ENCODE peak calls at places on chromosomes 12 and 14, in seven cellular contexts. R, Y, V, Z, W, U and C are unnamed samples.

GRCh38 chr12:107519906-107520859 is 165.4 kb upstream of the PWP1 start:
- DNase-seq in R (no peak), Y (no peak), V (no peak), Z (no peak), W (no peak), U (no peak), C (no peak)

GRCh38 chr12:102659200-102659911 is 179.0 kb upstream of the IGF1 start:
- DNase-seq in R (no peak), Y (no peak), V (no peak), Z (no peak), W (no peak), U (no peak), C (no peak)

GRCh38 chr14:100305446-100306255 is 593 bp downstream of the SLC25A29 start:
- DNase-seq in R (peak; percentile 28), Y (no peak), V (no peak), Z (peak; percentile 69), W (no peak), U (peak; percentile 55), C (no peak)

GRCh38 chr12:3160081-3160480 is 82.9 kb downstream of the TSPAN9 start:
- DNase-seq in R (no peak), Y (no peak), V (no peak), Z (no peak), W (no peak), U (no peak), C (no peak)

GRCh38 chr14:54652188-54652889 is 85.4 kb downstream of the SAMD4A start:
- DNase-seq in R (no peak), Y (no peak), V (peak; percentile 93), Z (peak; percentile 65), W (no peak), U (peak; percentile 35), C (peak; percentile 85)

GRCh38 chr12:9378430-9378835 is 170.2 kb upstream of the PZP start:
- DNase-seq in R (no peak), Y (no peak), V (no peak), Z (peak; percentile 58), W (no peak), U (peak; percentile 32), C (no peak)

GRCh38 chr14:99387880-99388279 is 92.8 kb downstream of the SETD3 start:
- DNase-seq in R (no peak), Y (no peak), V (no peak), Z (no peak), W (no peak), U (no peak), C (no peak)

GRCh38 chr12:26273811-26274210 is 78.4 kb downstream of the SSPN start:
- DNase-seq in R (no peak), Y (no peak), V (no peak), Z (no peak), W (no peak), U (no peak), C (no peak)

GRCh38 chr14:79177106-79177505 is 1006.9 kb downstream of the NRXN3 start:
- DNase-seq in R (no peak), Y (no peak), V (no peak), Z (no peak), W (no peak), U (no peak), C (no peak)

GRCh38 chr12:52222692-52223091 is 10.4 kb upstream of the KRT7 start:
- DNase-seq in R (no peak), Y (no peak), V (no peak), Z (no peak), W (no peak), U (no peak), C (no peak)

GRCh38 chr14:98146416-98146815 is 1125.6 kb downstream of the BCL11B start:
- DNase-seq in R (no peak), Y (no peak), V (no peak), Z (no peak), W (no peak), U (no peak), C (no peak)

GRCh38 chr12:117151195-117152031 is 38.9 kb downstream of the FBXO21 start:
- DNase-seq in R (no peak), Y (peak; percentile 31), V (peak; percentile 78), Z (peak; percentile 88), W (peak; percentile 53), U (peak; percentile 86), C (peak; percentile 78)